ENCODE peak calls at places on chromosomes 11 and 22, in six cellular contexts. One of them, this sample, is unnamed.

GRCh38 chr11:80441821-80442220 is 1001.0 kb upstream of the TENM4 start:
- DNase-seq in astrocyte of the cerebellum: no peak
- DNase-seq in A549: no peak
- DNase-seq in choroid plexus epithelial cell: peak
- DNase-seq in left ventricle myocardium inferior: no peak
- DNase-seq in endothelial cell: no peak
- DNase-seq in this sample: no peak

GRCh38 chr11:6979365-6979764 is 40.8 kb downstream of the ZNF214 start:
- DNase-seq in endothelial cell: no peak
- DNase-seq in choroid plexus epithelial cell: peak
- DNase-seq in astrocyte of the cerebellum: no peak
- DNase-seq in left ventricle myocardium inferior: no peak
- DNase-seq in A549: no peak
- DNase-seq in this sample: no peak

GRCh38 chr11:5369793-5370192 is 13.8 kb upstream of the OR51M1 start:
- DNase-seq in left ventricle myocardium inferior: no peak
- DNase-seq in endothelial cell: peak
- DNase-seq in astrocyte of the cerebellum: peak
- DNase-seq in A549: peak
- DNase-seq in choroid plexus epithelial cell: peak
- DNase-seq in this sample: no peak

GRCh38 chr22:20079745-20080444 is at the start of gene DGCR8:
- DNase-seq in endothelial cell: peak
- DNase-seq in left ventricle myocardium inferior: peak
- DNase-seq in choroid plexus epithelial cell: peak
- DNase-seq in astrocyte of the cerebellum: peak
- DNase-seq in A549: peak
- DNase-seq in this sample: peak

GRCh38 chr22:23847310-23847920 is 8.6 kb upstream of the DERL3 start:
- DNase-seq in endothelial cell: no peak
- DNase-seq in astrocyte of the cerebellum: no peak
- DNase-seq in choroid plexus epithelial cell: no peak
- DNase-seq in left ventricle myocardium inferior: no peak
- DNase-seq in A549: no peak
- DNase-seq in this sample: no peak

GRCh38 chr11:47864910-47865309 is 16.8 kb upstream of the NUP160 start:
- DNase-seq in endothelial cell: no peak
- DNase-seq in A549: no peak
- DNase-seq in left ventricle myocardium inferior: no peak
- DNase-seq in astrocyte of the cerebellum: no peak
- DNase-seq in choroid plexus epithelial cell: peak
- DNase-seq in this sample: no peak

GRCh38 chr22:23832226-23833016 is 6.4 kb downstream of the DERL3 start:
- DNase-seq in astrocyte of the cerebellum: no peak
- DNase-seq in left ventricle myocardium inferior: no peak
- DNase-seq in choroid plexus epithelial cell: no peak
- DNase-seq in A549: no peak
- DNase-seq in endothelial cell: no peak
- DNase-seq in this sample: no peak

GRCh38 chr22:26956346-26956745 is 299.0 kb downstream of the MIAT start:
- DNase-seq in left ventricle myocardium inferior: no peak
- DNase-seq in endothelial cell: no peak
- DNase-seq in astrocyte of the cerebellum: no peak
- DNase-seq in choroid plexus epithelial cell: no peak
- DNase-seq in A549: no peak
- DNase-seq in this sample: no peak

GRCh38 chr11:100704176-100704575 is 17.1 kb downstream of the ARHGAP42 start:
- DNase-seq in choroid plexus epithelial cell: no peak
- DNase-seq in left ventricle myocardium inferior: no peak
- DNase-seq in A549: no peak
- DNase-seq in endothelial cell: no peak
- DNase-seq in astrocyte of the cerebellum: no peak
- DNase-seq in this sample: no peak

GRCh38 chr11:10807629-10808552 is 835 bp downstream of the EIF4G2 start:
- DNase-seq in A549: no peak
- DNase-seq in astrocyte of the cerebellum: no peak
- DNase-seq in left ventricle myocardium inferior: peak
- DNase-seq in choroid plexus epithelial cell: peak
- DNase-seq in endothelial cell: peak
- DNase-seq in this sample: peak

GRCh38 chr11:44943696-44944095 is 7.0 kb downstream of the TP53I11 start:
- DNase-seq in choroid plexus epithelial cell: no peak
- DNase-seq in left ventricle myocardium inferior: no peak
- DNase-seq in astrocyte of the cerebellum: no peak
- DNase-seq in endothelial cell: no peak
- DNase-seq in A549: no peak
- DNase-seq in this sample: no peak

GRCh38 chr11:134437821-134438220 is 25.8 kb upstream of the B3GAT1 start:
- DNase-seq in A549: no peak
- DNase-seq in choroid plexus epithelial cell: no peak
- DNase-seq in endothelial cell: no peak
- DNase-seq in astrocyte of the cerebellum: no peak
- DNase-seq in left ventricle myocardium inferior: no peak
- DNase-seq in this sample: no peak

GRCh38 chr11:107044503-107044902 is 26.2 kb upstream of the GUCY1A2 start:
- DNase-seq in A549: no peak
- DNase-seq in left ventricle myocardium inferior: no peak
- DNase-seq in choroid plexus epithelial cell: peak
- DNase-seq in astrocyte of the cerebellum: peak
- DNase-seq in endothelial cell: no peak
- DNase-seq in this sample: no peak

GRCh38 chr11:11550534-11550933 is 71.3 kb downstream of the GALNT18 start:
- DNase-seq in A549: no peak
- DNase-seq in choroid plexus epithelial cell: no peak
- DNase-seq in left ventricle myocardium inferior: no peak
- DNase-seq in endothelial cell: no peak
- DNase-seq in astrocyte of the cerebellum: no peak
- DNase-seq in this sample: no peak

GRCh38 chr11:30424851-30425250 is 101.9 kb downstream of the ARL14EP start:
- DNase-seq in choroid plexus epithelial cell: no peak
- DNase-seq in astrocyte of the cerebellum: no peak
- DNase-seq in endothelial cell: no peak
- DNase-seq in left ventricle myocardium inferior: no peak
- DNase-seq in A549: no peak
- DNase-seq in this sample: no peak

GRCh38 chr11:33633251-33634003 is 67.2 kb downstream of the C11orf91 start:
- DNase-seq in endothelial cell: no peak
- DNase-seq in astrocyte of the cerebellum: peak
- DNase-seq in left ventricle myocardium inferior: no peak
- DNase-seq in A549: peak
- DNase-seq in choroid plexus epithelial cell: peak
- DNase-seq in this sample: no peak

GRCh38 chr11:66933508-66933907 is 24.7 kb downstream of the PC start:
- DNase-seq in A549: no peak
- DNase-seq in endothelial cell: no peak
- DNase-seq in choroid plexus epithelial cell: peak
- DNase-seq in left ventricle myocardium inferior: no peak
- DNase-seq in astrocyte of the cerebellum: no peak
- DNase-seq in this sample: no peak

GRCh38 chr11:115887316-115887715 is 383.1 kb upstream of the CADM1 start:
- DNase-seq in choroid plexus epithelial cell: no peak
- DNase-seq in astrocyte of the cerebellum: no peak
- DNase-seq in left ventricle myocardium inferior: no peak
- DNase-seq in A549: no peak
- DNase-seq in endothelial cell: no peak
- DNase-seq in this sample: no peak

GRCh38 chr11:63641727-63642126 is 27.5 kb upstream of the PLAAT3 start:
- DNase-seq in left ventricle myocardium inferior: no peak
- DNase-seq in choroid plexus epithelial cell: peak
- DNase-seq in A549: no peak
- DNase-seq in endothelial cell: no peak
- DNase-seq in astrocyte of the cerebellum: peak
- DNase-seq in this sample: no peak
- TF ChIP-seq CTCF in left ventricle myocardium inferior: no peak
- TF ChIP-seq CTCF in choroid plexus epithelial cell: peak
- TF ChIP-seq CTCF in A549: peak
- TF ChIP-seq CTCF in endothelial cell: no peak
- TF ChIP-seq CTCF in astrocyte of the cerebellum: peak
- TF ChIP-seq CTCF in this sample: no peak

GRCh38 chr22:29720824-29721323 is 1.1 kb downstream of the CABP7 start:
- DNase-seq in endothelial cell: no peak
- DNase-seq in choroid plexus epithelial cell: no peak
- DNase-seq in left ventricle myocardium inferior: no peak
- DNase-seq in A549: no peak
- DNase-seq in astrocyte of the cerebellum: no peak
- DNase-seq in this sample: no peak
- TF ChIP-seq CTCF in endothelial cell: no peak
- TF ChIP-seq CTCF in choroid plexus epithelial cell: no peak
- TF ChIP-seq CTCF in left ventricle myocardium inferior: no peak
- TF ChIP-seq CTCF in A549: no peak
- TF ChIP-seq CTCF in astrocyte of the cerebellum: no peak
- TF ChIP-seq CTCF in this sample: no peak

GRCh38 chr11:129333873-129334272 is 41.8 kb upstream of the BARX2 start:
- DNase-seq in left ventricle myocardium inferior: no peak
- DNase-seq in endothelial cell: no peak
- DNase-seq in A549: peak
- DNase-seq in choroid plexus epithelial cell: no peak
- DNase-seq in astrocyte of the cerebellum: no peak
- DNase-seq in this sample: no peak
- TF ChIP-seq CTCF in left ventricle myocardium inferior: no peak
- TF ChIP-seq CTCF in endothelial cell: peak
- TF ChIP-seq CTCF in A549: no peak
- TF ChIP-seq CTCF in choroid plexus epithelial cell: peak
- TF ChIP-seq CTCF in astrocyte of the cerebellum: no peak
- TF ChIP-seq CTCF in this sample: no peak

GRCh38 chr22:38110863-38111852 is 674 bp upstream of the BAIAP2L2 start:
- DNase-seq in astrocyte of the cerebellum: no peak
- DNase-seq in choroid plexus epithelial cell: no peak
- DNase-seq in endothelial cell: no peak
- DNase-seq in left ventricle myocardium inferior: no peak
- DNase-seq in A549: peak
- DNase-seq in this sample: no peak
- TF ChIP-seq CTCF in astrocyte of the cerebellum: no peak
- TF ChIP-seq CTCF in choroid plexus epithelial cell: no peak
- TF ChIP-seq CTCF in endothelial cell: no peak
- TF ChIP-seq CTCF in left ventricle myocardium inferior: no peak
- TF ChIP-seq CTCF in A549: no peak
- TF ChIP-seq CTCF in this sample: no peak

GRCh38 chr11:119101759-119102423 is at the start of gene DPAGT1:
- DNase-seq in A549: peak
- DNase-seq in left ventricle myocardium inferior: peak
- DNase-seq in endothelial cell: peak
- DNase-seq in astrocyte of the cerebellum: peak
- DNase-seq in choroid plexus epithelial cell: peak
- DNase-seq in this sample: peak
- TF ChIP-seq CTCF in A549: no peak
- TF ChIP-seq CTCF in left ventricle myocardium inferior: no peak
- TF ChIP-seq CTCF in endothelial cell: no peak
- TF ChIP-seq CTCF in astrocyte of the cerebellum: no peak
- TF ChIP-seq CTCF in choroid plexus epithelial cell: no peak
- TF ChIP-seq CTCF in this sample: no peak

DNA sequence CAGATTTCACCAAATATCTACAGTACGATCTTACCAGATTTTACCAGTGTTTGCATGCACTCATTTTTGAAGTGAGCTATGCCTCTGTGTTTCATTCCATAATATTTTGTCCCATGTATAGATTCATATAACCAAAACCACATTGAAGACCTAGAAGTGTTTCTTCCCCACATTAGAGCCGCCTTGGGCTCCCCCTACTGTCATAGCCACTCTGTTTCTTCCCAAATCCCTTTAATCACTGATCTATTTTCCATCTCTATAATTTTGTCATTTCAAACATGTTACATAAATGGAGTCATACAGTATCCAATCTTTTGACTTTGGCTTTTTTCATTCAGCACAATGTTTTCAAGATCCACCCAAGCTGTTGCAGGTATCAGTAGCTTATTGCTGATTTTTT is 12.7 kb downstream of the MRGPRX3 start:
- DNase-seq in left ventricle myocardium inferior: no peak
- DNase-seq in A549: peak
- DNase-seq in astrocyte of the cerebellum: no peak
- DNase-seq in endothelial cell: no peak
- DNase-seq in choroid plexus epithelial cell: peak
- DNase-seq in this sample: no peak
- TF ChIP-seq CTCF in left ventricle myocardium inferior: no peak
- TF ChIP-seq CTCF in A549: peak
- TF ChIP-seq CTCF in astrocyte of the cerebellum: peak
- TF ChIP-seq CTCF in endothelial cell: no peak
- TF ChIP-seq CTCF in choroid plexus epithelial cell: peak
- TF ChIP-seq CTCF in this sample: no peak

GRCh38 chr11:120547871-120548681 is 36.5 kb downstream of the GRIK4 start:
- DNase-seq in astrocyte of the cerebellum: peak
- DNase-seq in A549: peak
- DNase-seq in endothelial cell: no peak
- DNase-seq in choroid plexus epithelial cell: peak
- DNase-seq in left ventricle myocardium inferior: peak
- DNase-seq in this sample: peak
- TF ChIP-seq CTCF in astrocyte of the cerebellum: no peak
- TF ChIP-seq CTCF in A549: no peak
- TF ChIP-seq CTCF in endothelial cell: no peak
- TF ChIP-seq CTCF in choroid plexus epithelial cell: no peak
- TF ChIP-seq CTCF in left ventricle myocardium inferior: peak
- TF ChIP-seq CTCF in this sample: no peak